ENCODE peak calls at places on chromosomes 7 and 10, in seven cellular contexts. W is cardiac fibroblast, K is left ventricle myocardium inferior, T is Caco-2, I is OCI-LY7, G is IMR-90, U is brain microvascular endothelial cell. N is an unnamed sample.

GRCh38 chr10:93261961-93262610 is 188.4 kb downstream of the CYP26A1 start:
- DNase-seq in W (peak; percentile 25), K (no peak), T (no peak), I (no peak), G (peak; percentile 58), U (peak; percentile 82), N (no peak)

GRCh38 chr7:3897430-3898385 is 596.7 kb downstream of the SDK1 start:
- DNase-seq in W (peak; percentile 63), K (no peak), T (no peak), I (peak; percentile 53), G (peak; percentile 62), U (peak; percentile 54), N (no peak)

GRCh38 chr10:123241391-123242141 is 87.4 kb downstream of the BUB3 start:
- DNase-seq in W (no peak), K (no peak), T (no peak), I (peak; percentile 31), G (no peak), U (no peak), N (no peak)

GRCh38 chr10:110833941-110834621 is 37.6 kb upstream of the PDCD4 start:
- DNase-seq in W (no peak), K (no peak), T (peak; percentile 21), I (no peak), G (no peak), U (no peak), N (no peak)

GRCh38 chr10:32004161-32004591 is 52.0 kb downstream of the KIF5B start:
- DNase-seq in W (no peak), K (peak; percentile 20), T (no peak), I (peak; percentile 5), G (no peak), U (no peak), N (peak; percentile 12)

GRCh38 chr10:97117372-97117771 is 68.4 kb downstream of the SLIT1 start:
- DNase-seq in W (no peak), K (no peak), T (no peak), I (peak; percentile 33), G (no peak), U (no peak), N (no peak)

GRCh38 chr10:75015440-75015839 is 96.0 kb upstream of the SAMD8 start:
- DNase-seq in W (no peak), K (no peak), T (no peak), I (no peak), G (no peak), U (no peak), N (no peak)

GRCh38 chr7:4682621-4683042 is 537 bp downstream of the FOXK1 start:
- DNase-seq in W (peak; percentile 59), K (peak; percentile 61), T (peak; percentile 58), I (peak; percentile 51), G (peak; percentile 47), U (no peak), N (peak; percentile 58)

GRCh38 chr10:89593043-89593442 is 52.0 kb downstream of the PANK1 start:
- DNase-seq in W (no peak), K (no peak), T (no peak), I (no peak), G (no peak), U (no peak), N (no peak)

GRCh38 chr7:152344253-152344652 is 91.5 kb downstream of the KMT2C start:
- DNase-seq in W (no peak), K (no peak), T (no peak), I (no peak), G (peak; percentile 54), U (no peak), N (no peak)

GRCh38 chr10:22372922-22373321 is 27.6 kb downstream of the SPAG6 start:
- DNase-seq in W (peak; percentile 19), K (no peak), T (no peak), I (no peak), G (no peak), U (no peak), N (no peak)

DNA sequence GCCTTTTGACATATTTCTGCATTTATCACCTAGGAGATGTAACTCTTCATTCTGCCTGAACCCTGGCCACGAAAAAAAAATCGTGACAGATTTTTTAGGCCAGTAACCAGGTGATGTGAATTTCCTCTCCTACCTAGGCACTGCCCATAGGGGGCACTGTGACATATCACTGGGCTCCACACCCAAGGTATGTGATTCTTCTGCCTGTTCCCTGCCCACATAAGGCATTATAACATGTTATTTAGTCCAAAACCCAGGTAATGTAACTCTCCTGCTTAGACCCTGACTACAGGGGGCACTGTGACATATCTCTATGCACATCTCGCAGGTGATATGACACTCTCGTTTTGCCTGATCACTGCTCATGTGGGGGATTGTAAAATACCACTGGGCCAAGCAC is 29.5 kb upstream of the ZNF107 start:
- DNase-seq in W (no peak), K (no peak), T (no peak), I (peak; percentile 69), G (no peak), U (no peak), N (no peak)
- TF ChIP-seq CTCF in W (peak; percentile 0), K (peak; percentile 21), T (peak; percentile 37), I (peak; percentile 86), G (no peak), U (peak; percentile 22), N (no peak)

GRCh38 chr7:460374-461117 is 59.1 kb downstream of the PDGFA start:
- DNase-seq in W (peak; percentile 71), K (no peak), T (peak; percentile 62), I (no peak), G (peak; percentile 38), U (no peak), N (no peak)
- H3K4me3 ChIP-seq in W (no peak overlapping the region), K (no peak overlapping the region), T (no peak overlapping the region), I (no peak overlapping the region), G (no peak overlapping the region), U (no peak overlapping the region), N (no peak overlapping the region)

DNA sequence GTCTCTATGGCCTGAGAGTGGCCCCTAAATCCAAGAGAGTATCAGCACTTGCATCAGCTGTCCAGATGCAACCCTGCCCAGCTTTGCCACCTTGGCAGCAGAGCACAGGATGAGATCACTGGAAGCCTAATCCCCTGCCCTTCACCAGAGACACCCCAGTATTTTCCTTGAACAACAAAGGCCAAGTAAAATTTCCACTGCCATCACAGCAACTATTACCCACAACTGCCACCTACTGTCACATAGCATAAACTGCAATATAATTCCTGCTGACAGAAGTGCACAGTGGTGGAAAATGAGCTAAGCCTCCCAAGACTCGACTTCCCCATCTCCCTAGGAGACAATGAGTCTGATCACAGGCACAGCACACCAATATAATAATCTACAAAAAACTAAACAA is 462.8 kb upstream of the ZWINT start:
- DNase-seq in W (no peak), K (no peak), T (no peak), I (peak; percentile 64), G (no peak), U (no peak), N (peak; percentile 0)
- TF ChIP-seq CTCF in W (peak; percentile 32), K (no peak), T (peak; percentile 45), I (peak; percentile 84), G (peak; percentile 10), U (peak; percentile 7), N (peak; percentile 52)

GRCh38 chr7:150370612-150371071 is 2.0 kb downstream of the REPIN1 start:
- DNase-seq in W (peak; percentile 66), K (no peak), T (no peak), I (no peak), G (peak; percentile 80), U (peak; percentile 86), N (no peak)
- H3K4me3 ChIP-seq in W (no peak overlapping the region), K (peak overlapping the region; percentile 96), T (no peak overlapping the region), I (peak overlapping the region; percentile 87), G (no peak overlapping the region), U (peak overlapping the region; percentile 83), N (peak overlapping the region; percentile 100)

N was measured in GM06990.